ENCODE peak calls at places on chromosomes 3 and 15, in four cellular contexts. One of them, this sample, is unnamed.
A peak's percentile ranks its signal among the peaks of the same experiment; 100 is the strongest.

GRCh38 chr3:137360531-137361201 is 402.9 kb downstream of the IL20RB start:
- DNase-seq in GM06990: no peak
- DNase-seq in foreskin fibroblast: no peak
- DNase-seq in BE2C: no peak
- DNase-seq in this sample: no peak

GRCh38 chr3:138463724-138464489 is 29.5 kb downstream of the ESYT3 start:
- DNase-seq in GM06990: no peak
- DNase-seq in foreskin fibroblast: no peak
- DNase-seq in BE2C: no peak
- DNase-seq in this sample: no peak

GRCh38 chr3:20027136-20027535 is 13.1 kb upstream of the KAT2B start:
- DNase-seq in GM06990: no peak
- DNase-seq in foreskin fibroblast: no peak
- DNase-seq in BE2C: no peak
- DNase-seq in this sample: no peak

GRCh38 chr3:160213181-160213580 is 12.0 kb upstream of the C3orf80 start:
- DNase-seq in GM06990: no peak
- DNase-seq in foreskin fibroblast: peak; percentile 28
- DNase-seq in BE2C: no peak
- DNase-seq in this sample: no peak

GRCh38 chr3:189260556-189261493 is 89.1 kb downstream of the TPRG1 start:
- DNase-seq in GM06990: no peak
- DNase-seq in foreskin fibroblast: no peak
- DNase-seq in BE2C: no peak
- DNase-seq in this sample: no peak

GRCh38 chr3:39541917-39542329 is 74.4 kb downstream of the MOBP start:
- DNase-seq in GM06990: no peak
- DNase-seq in foreskin fibroblast: no peak
- DNase-seq in BE2C: no peak
- DNase-seq in this sample: no peak

GRCh38 chr3:148723591-148723990 is 25.9 kb downstream of the AGTR1 start:
- DNase-seq in GM06990: no peak
- DNase-seq in foreskin fibroblast: peak; percentile 71
- DNase-seq in BE2C: no peak
- DNase-seq in this sample: no peak

GRCh38 chr3:13023251-13024055 is 49.8 kb downstream of the IQSEC1 start:
- DNase-seq in GM06990: peak; percentile 64
- DNase-seq in foreskin fibroblast: no peak
- DNase-seq in BE2C: peak; percentile 74
- DNase-seq in this sample: no peak

GRCh38 chr3:135103913-135104312 is 308.9 kb downstream of the EPHB1 start:
- DNase-seq in GM06990: no peak
- DNase-seq in foreskin fibroblast: no peak
- DNase-seq in BE2C: peak; percentile 74
- DNase-seq in this sample: no peak

GRCh38 chr3:170321326-170322034 is 36.0 kb upstream of the SKIL start:
- DNase-seq in GM06990: no peak
- DNase-seq in foreskin fibroblast: no peak
- DNase-seq in BE2C: no peak
- DNase-seq in this sample: no peak

GRCh38 chr15:57696146-57696545 is 10.4 kb upstream of the POLR2M start:
- DNase-seq in GM06990: no peak
- DNase-seq in foreskin fibroblast: no peak
- DNase-seq in BE2C: peak; percentile 19
- DNase-seq in this sample: no peak

GRCh38 chr15:68578175-68578959 is 426 bp upstream of the CORO2B start:
- DNase-seq in GM06990: no peak
- DNase-seq in foreskin fibroblast: peak; percentile 76
- DNase-seq in BE2C: peak; percentile 78
- DNase-seq in this sample: peak; percentile 39

GRCh38 chr3:149654188-149654601 is 3.6 kb downstream of the WWTR1 start:
- DNase-seq in GM06990: no peak
- DNase-seq in foreskin fibroblast: no peak
- DNase-seq in BE2C: no peak
- DNase-seq in this sample: no peak

GRCh38 chr3:180630360-180630759 is 28.4 kb downstream of the TTC14 start:
- DNase-seq in GM06990: no peak
- DNase-seq in foreskin fibroblast: peak; percentile 3
- DNase-seq in BE2C: no peak
- DNase-seq in this sample: no peak

GRCh38 chr15:62833671-62834070 is 208.9 kb upstream of the TPM1 start:
- DNase-seq in GM06990: no peak
- DNase-seq in foreskin fibroblast: peak; percentile 30
- DNase-seq in BE2C: no peak
- DNase-seq in this sample: no peak

GRCh38 chr3:139561959-139562676 is 22.6 kb upstream of the RBP1 start:
- DNase-seq in GM06990: no peak
- DNase-seq in foreskin fibroblast: no peak
- DNase-seq in BE2C: peak; percentile 63
- DNase-seq in this sample: peak; percentile 56

GRCh38 chr15:72227192-72227586 is 3.8 kb downstream of the PKM start:
- DNase-seq in GM06990: peak; percentile 59
- DNase-seq in foreskin fibroblast: peak; percentile 64
- DNase-seq in BE2C: no peak
- DNase-seq in this sample: peak; percentile 50

GRCh38 chr15:78347586-78348543 is 7.7 kb downstream of the CRABP1 start:
- DNase-seq in GM06990: no peak
- DNase-seq in foreskin fibroblast: no peak
- DNase-seq in BE2C: peak; percentile 70
- DNase-seq in this sample: no peak

GRCh38 chr15:92586383-92586910 is 69.1 kb downstream of the FAM174B start:
- DNase-seq in GM06990: no peak
- DNase-seq in foreskin fibroblast: no peak
- DNase-seq in BE2C: no peak
- DNase-seq in this sample: no peak

GRCh38 chr3:191566469-191566868 is 105.5 kb downstream of the PYDC2 start:
- DNase-seq in GM06990: no peak
- DNase-seq in foreskin fibroblast: no peak
- DNase-seq in BE2C: no peak
- DNase-seq in this sample: no peak

GRCh38 chr3:20462226-20462625 is 276.2 kb upstream of the SGO1 start:
- DNase-seq in GM06990: no peak
- DNase-seq in foreskin fibroblast: no peak
- DNase-seq in BE2C: no peak
- DNase-seq in this sample: no peak

GRCh38 chr3:57951106-57951882 is 56.9 kb upstream of the FLNB start:
- DNase-seq in GM06990: no peak
- DNase-seq in foreskin fibroblast: peak; percentile 73
- DNase-seq in BE2C: peak; percentile 64
- DNase-seq in this sample: peak; percentile 50
- H3K4me3 ChIP-seq in GM06990: no peak overlapping the region
- H3K4me3 ChIP-seq in foreskin fibroblast: no peak overlapping the region
- H3K4me3 ChIP-seq in BE2C: no peak overlapping the region
- H3K4me3 ChIP-seq in this sample: no peak overlapping the region

GRCh38 chr3:128803307-128803706 is 76.1 kb upstream of the ACAD9 start:
- DNase-seq in GM06990: no peak
- DNase-seq in foreskin fibroblast: no peak
- DNase-seq in BE2C: no peak
- DNase-seq in this sample: no peak

GRCh38 chr3:128799650-128800049 is 73.7 kb downstream of the RAB7A start:
- DNase-seq in GM06990: no peak
- DNase-seq in foreskin fibroblast: no peak
- DNase-seq in BE2C: no peak
- DNase-seq in this sample: no peak

GRCh38 chr3:128804017-128804816 is 75.2 kb upstream of the ACAD9 start:
- DNase-seq in GM06990: peak; percentile 71
- DNase-seq in foreskin fibroblast: no peak
- DNase-seq in BE2C: no peak
- DNase-seq in this sample: no peak

GRCh38 chr3:128801779-128802369 is 75.9 kb downstream of the RAB7A start:
- DNase-seq in GM06990: no peak
- DNase-seq in foreskin fibroblast: no peak
- DNase-seq in BE2C: no peak
- DNase-seq in this sample: no peak

DNA sequence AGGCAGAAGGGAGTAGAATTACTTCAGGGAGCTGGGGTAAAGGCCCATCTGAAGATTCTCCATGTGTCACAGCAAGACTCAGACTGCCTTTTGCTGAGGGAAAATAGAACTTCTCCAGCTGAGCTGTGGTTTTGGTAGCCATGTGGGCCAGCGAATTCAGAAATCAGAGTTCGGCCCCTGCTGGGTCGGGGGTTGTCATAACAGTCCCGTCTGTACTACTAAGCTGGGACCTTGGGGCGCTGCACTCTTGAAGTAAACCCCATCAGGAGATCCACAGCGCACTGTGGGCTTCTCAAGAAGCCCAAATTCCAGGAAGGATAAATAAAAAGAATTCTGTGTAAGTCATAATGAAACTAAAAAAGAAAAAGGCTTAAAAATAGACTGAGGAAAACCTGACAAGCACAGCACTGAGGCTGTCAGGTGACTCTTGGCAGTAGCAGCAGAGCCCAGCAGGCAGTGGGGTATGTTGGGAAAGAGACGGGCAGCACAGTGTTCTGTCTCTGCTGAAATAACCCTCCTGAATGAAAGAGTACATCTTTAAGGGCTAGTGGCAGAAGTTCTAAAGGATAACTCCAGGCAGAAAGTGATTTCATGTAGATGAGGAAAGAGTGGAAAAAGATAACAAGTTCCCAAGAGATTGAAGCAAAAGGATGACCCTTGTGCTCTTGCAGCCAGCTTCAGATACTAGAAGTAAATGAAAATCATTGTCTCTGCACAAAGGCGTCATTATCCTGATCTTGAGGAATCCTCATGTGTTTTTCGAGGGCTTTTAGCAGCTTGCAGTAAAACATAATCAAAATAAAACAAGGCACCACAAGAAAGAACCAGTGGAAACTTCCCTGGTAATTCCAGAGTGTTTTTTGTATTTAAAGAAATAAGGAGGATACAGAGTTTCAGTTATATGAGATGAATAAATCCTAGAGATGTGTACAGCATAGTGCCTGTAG is 74.5 kb downstream of the RAB7A start:
- DNase-seq in GM06990: no peak
- DNase-seq in foreskin fibroblast: no peak
- DNase-seq in BE2C: no peak
- DNase-seq in this sample: no peak
- H3K4me3 ChIP-seq in GM06990: peak overlapping the region; percentile 10
- H3K4me3 ChIP-seq in foreskin fibroblast: no peak overlapping the region
- H3K4me3 ChIP-seq in BE2C: no peak overlapping the region
- H3K4me3 ChIP-seq in this sample: no peak overlapping the region

GRCh38 chr3:120678331-120678845 is 3.7 kb downstream of the HGD start:
- DNase-seq in GM06990: no peak
- DNase-seq in foreskin fibroblast: peak; percentile 70
- DNase-seq in BE2C: peak; percentile 11
- DNase-seq in this sample: no peak
- H3K4me3 ChIP-seq in GM06990: no peak overlapping the region
- H3K4me3 ChIP-seq in foreskin fibroblast: no peak overlapping the region
- H3K4me3 ChIP-seq in BE2C: no peak overlapping the region
- H3K4me3 ChIP-seq in this sample: no peak overlapping the region

GRCh38 chr15:36558921-36559320 is 20.5 kb upstream of the CDIN1 start:
- DNase-seq in GM06990: no peak
- DNase-seq in foreskin fibroblast: no peak
- DNase-seq in BE2C: no peak
- DNase-seq in this sample: no peak
- H3K4me3 ChIP-seq in GM06990: no peak overlapping the region
- H3K4me3 ChIP-seq in foreskin fibroblast: no peak overlapping the region
- H3K4me3 ChIP-seq in BE2C: no peak overlapping the region
- H3K4me3 ChIP-seq in this sample: no peak overlapping the region

GRCh38 chr15:25850154-25851111 is 12.7 kb downstream of the ATP10A start:
- DNase-seq in GM06990: peak; percentile 74
- DNase-seq in foreskin fibroblast: peak; percentile 76
- DNase-seq in BE2C: no peak
- DNase-seq in this sample: peak; percentile 84
- H3K4me3 ChIP-seq in GM06990: peak overlapping the region; percentile 47
- H3K4me3 ChIP-seq in foreskin fibroblast: peak overlapping the region; percentile 48
- H3K4me3 ChIP-seq in BE2C: peak overlapping the region; percentile 19
- H3K4me3 ChIP-seq in this sample: no peak overlapping the region

DNA sequence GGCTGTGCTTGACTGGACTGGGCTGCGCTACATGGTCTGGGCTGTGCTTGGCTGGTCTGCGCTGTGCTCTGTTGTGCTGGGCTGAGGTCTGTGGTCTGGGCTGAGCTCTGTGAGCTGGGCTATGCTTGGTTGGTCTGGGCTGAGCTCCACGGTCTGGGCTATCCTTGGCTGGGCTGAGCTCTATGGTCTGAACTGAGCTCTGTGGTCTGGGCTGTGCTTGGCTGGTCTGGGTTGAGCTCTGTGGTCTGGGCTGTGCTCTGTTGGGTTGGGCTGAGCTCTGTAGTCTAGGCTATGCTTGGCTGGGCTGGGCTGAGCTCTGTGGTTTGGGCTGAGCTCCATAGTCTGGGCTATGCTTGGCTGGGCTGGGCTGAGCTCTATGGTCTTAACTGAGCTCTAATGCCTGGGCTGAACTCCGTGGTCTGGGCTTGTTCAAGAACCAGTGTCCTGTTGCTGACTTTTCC is 92.0 kb downstream of the PLXNA1 start:
- DNase-seq in GM06990: peak; percentile 83
- DNase-seq in foreskin fibroblast: peak; percentile 66
- DNase-seq in BE2C: peak; percentile 95
- DNase-seq in this sample: no peak
- H3K4me3 ChIP-seq in GM06990: no peak overlapping the region
- H3K4me3 ChIP-seq in foreskin fibroblast: no peak overlapping the region
- H3K4me3 ChIP-seq in BE2C: no peak overlapping the region
- H3K4me3 ChIP-seq in this sample: no peak overlapping the region